ENCODE peak calls at places on chromosome 11, in nine cellular contexts. One of them, this sample, is unnamed.

GRCh38 chr11:64489831-64490441 is 101.1 kb upstream of the SLC22A12 start:
- DNase-seq in CD8-positive, alpha-beta memory T cell: no peak
- DNase-seq in GM23338: peak; percentile 84
- DNase-seq in tibial artery: peak; percentile 26
- DNase-seq in heart right ventricle: peak; percentile 11
- DNase-seq in OCI-LY7: peak; percentile 41
- DNase-seq in ovary: peak; percentile 37
- DNase-seq in pancreas: peak; percentile 47
- DNase-seq in mammary epithelial cell: peak; percentile 27
- DNase-seq in this sample: peak; percentile 57

GRCh38 chr11:16946477-16947282 is 67.5 kb downstream of the PLEKHA7 start:
- DNase-seq in CD8-positive, alpha-beta memory T cell: no peak
- DNase-seq in GM23338: peak; percentile 43
- DNase-seq in tibial artery: no peak
- DNase-seq in heart right ventricle: no peak
- DNase-seq in OCI-LY7: no peak
- DNase-seq in ovary: no peak
- DNase-seq in pancreas: no peak
- DNase-seq in mammary epithelial cell: no peak
- DNase-seq in this sample: no peak

GRCh38 chr11:79160786-79161403 is 279.9 kb downstream of the TENM4 start:
- DNase-seq in CD8-positive, alpha-beta memory T cell: no peak
- DNase-seq in GM23338: peak; percentile 26
- DNase-seq in tibial artery: no peak
- DNase-seq in heart right ventricle: no peak
- DNase-seq in OCI-LY7: no peak
- DNase-seq in ovary: no peak
- DNase-seq in pancreas: no peak
- DNase-seq in mammary epithelial cell: peak; percentile 60
- DNase-seq in this sample: peak; percentile 2

GRCh38 chr11:130427581-130428211 is 713 bp downstream of the ADAMTS8 start:
- DNase-seq in CD8-positive, alpha-beta memory T cell: no peak
- DNase-seq in GM23338: peak; percentile 70
- DNase-seq in tibial artery: no peak
- DNase-seq in heart right ventricle: no peak
- DNase-seq in OCI-LY7: no peak
- DNase-seq in ovary: peak; percentile 37
- DNase-seq in pancreas: no peak
- DNase-seq in mammary epithelial cell: no peak
- DNase-seq in this sample: no peak

GRCh38 chr11:102623998-102624397 is 1.1 kb downstream of the MMP20 start:
- DNase-seq in CD8-positive, alpha-beta memory T cell: no peak
- DNase-seq in GM23338: no peak
- DNase-seq in tibial artery: no peak
- DNase-seq in heart right ventricle: no peak
- DNase-seq in OCI-LY7: no peak
- DNase-seq in ovary: no peak
- DNase-seq in pancreas: no peak
- DNase-seq in mammary epithelial cell: no peak
- DNase-seq in this sample: no peak

GRCh38 chr11:92920295-92920694 is 49.2 kb upstream of the MTNR1B start:
- DNase-seq in CD8-positive, alpha-beta memory T cell: no peak
- DNase-seq in GM23338: no peak
- DNase-seq in tibial artery: no peak
- DNase-seq in heart right ventricle: no peak
- DNase-seq in OCI-LY7: no peak
- DNase-seq in ovary: no peak
- DNase-seq in pancreas: no peak
- DNase-seq in mammary epithelial cell: no peak
- DNase-seq in this sample: no peak

GRCh38 chr11:2558861-2559526 is 114.2 kb downstream of the KCNQ1 start:
- DNase-seq in CD8-positive, alpha-beta memory T cell: peak; percentile 44
- DNase-seq in GM23338: no peak
- DNase-seq in tibial artery: no peak
- DNase-seq in heart right ventricle: no peak
- DNase-seq in OCI-LY7: no peak
- DNase-seq in ovary: no peak
- DNase-seq in pancreas: no peak
- DNase-seq in mammary epithelial cell: no peak
- DNase-seq in this sample: no peak

GRCh38 chr11:57499413-57499982 is 16.0 kb downstream of the SLC43A1 start:
- DNase-seq in CD8-positive, alpha-beta memory T cell: no peak
- DNase-seq in GM23338: peak; percentile 99
- DNase-seq in tibial artery: peak; percentile 98
- DNase-seq in heart right ventricle: peak; percentile 97
- DNase-seq in OCI-LY7: no peak
- DNase-seq in ovary: peak; percentile 99
- DNase-seq in pancreas: peak; percentile 98
- DNase-seq in mammary epithelial cell: peak; percentile 68
- DNase-seq in this sample: peak; percentile 95

GRCh38 chr11:115581871-115582639 is 77.8 kb upstream of the CADM1 start:
- DNase-seq in CD8-positive, alpha-beta memory T cell: no peak
- DNase-seq in GM23338: peak; percentile 58
- DNase-seq in tibial artery: no peak
- DNase-seq in heart right ventricle: no peak
- DNase-seq in OCI-LY7: no peak
- DNase-seq in ovary: no peak
- DNase-seq in pancreas: no peak
- DNase-seq in mammary epithelial cell: peak; percentile 21
- DNase-seq in this sample: peak; percentile 41

GRCh38 chr11:128291835-128292234 is 295.5 kb downstream of the ETS1 start:
- DNase-seq in CD8-positive, alpha-beta memory T cell: peak; percentile 73
- DNase-seq in GM23338: no peak
- DNase-seq in tibial artery: no peak
- DNase-seq in heart right ventricle: no peak
- DNase-seq in OCI-LY7: peak; percentile 32
- DNase-seq in ovary: no peak
- DNase-seq in pancreas: no peak
- DNase-seq in mammary epithelial cell: no peak
- DNase-seq in this sample: no peak

GRCh38 chr11:15216678-15217077 is 102.0 kb downstream of the INSC start:
- DNase-seq in CD8-positive, alpha-beta memory T cell: no peak
- DNase-seq in GM23338: peak; percentile 52
- DNase-seq in tibial artery: no peak
- DNase-seq in heart right ventricle: no peak
- DNase-seq in OCI-LY7: peak; percentile 7
- DNase-seq in ovary: no peak
- DNase-seq in pancreas: no peak
- DNase-seq in mammary epithelial cell: no peak
- DNase-seq in this sample: no peak

GRCh38 chr11:64164392-64165312 is 1.3 kb downstream of the MACROD1 start:
- DNase-seq in CD8-positive, alpha-beta memory T cell: no peak
- DNase-seq in GM23338: peak; percentile 67
- DNase-seq in tibial artery: no peak
- DNase-seq in heart right ventricle: no peak
- DNase-seq in OCI-LY7: no peak
- DNase-seq in ovary: peak; percentile 52
- DNase-seq in pancreas: peak; percentile 60
- DNase-seq in mammary epithelial cell: no peak
- DNase-seq in this sample: peak; percentile 64

GRCh38 chr11:65134240-65134951 is at the start of gene SYVN1:
- DNase-seq in CD8-positive, alpha-beta memory T cell: peak; percentile 94
- DNase-seq in GM23338: peak; percentile 90
- DNase-seq in tibial artery: peak; percentile 90
- DNase-seq in heart right ventricle: peak; percentile 92
- DNase-seq in OCI-LY7: peak; percentile 94
- DNase-seq in ovary: peak; percentile 93
- DNase-seq in pancreas: peak; percentile 91
- DNase-seq in mammary epithelial cell: peak; percentile 87
- DNase-seq in this sample: peak; percentile 90

GRCh38 chr11:2724653-2725366 is 25.0 kb upstream of the KCNQ1OT1 start:
- DNase-seq in CD8-positive, alpha-beta memory T cell: no peak
- DNase-seq in GM23338: no peak
- DNase-seq in tibial artery: no peak
- DNase-seq in heart right ventricle: no peak
- DNase-seq in OCI-LY7: no peak
- DNase-seq in ovary: no peak
- DNase-seq in pancreas: no peak
- DNase-seq in mammary epithelial cell: no peak
- DNase-seq in this sample: no peak

GRCh38 chr11:69475141-69475865 is 6.2 kb upstream of the LINC01488 start:
- DNase-seq in CD8-positive, alpha-beta memory T cell: no peak
- DNase-seq in GM23338: no peak
- DNase-seq in tibial artery: no peak
- DNase-seq in heart right ventricle: no peak
- DNase-seq in OCI-LY7: no peak
- DNase-seq in ovary: no peak
- DNase-seq in pancreas: no peak
- DNase-seq in mammary epithelial cell: no peak
- DNase-seq in this sample: no peak

GRCh38 chr11:47413908-47414684 is 5.7 kb downstream of the SLC39A13 start:
- DNase-seq in CD8-positive, alpha-beta memory T cell: no peak
- DNase-seq in GM23338: no peak
- DNase-seq in tibial artery: no peak
- DNase-seq in heart right ventricle: peak; percentile 54
- DNase-seq in OCI-LY7: no peak
- DNase-seq in ovary: peak; percentile 54
- DNase-seq in pancreas: no peak
- DNase-seq in mammary epithelial cell: no peak
- DNase-seq in this sample: peak; percentile 90

GRCh38 chr11:47413351-47413750 is 5.0 kb downstream of the SLC39A13 start:
- DNase-seq in CD8-positive, alpha-beta memory T cell: no peak
- DNase-seq in GM23338: no peak
- DNase-seq in tibial artery: no peak
- DNase-seq in heart right ventricle: no peak
- DNase-seq in OCI-LY7: no peak
- DNase-seq in ovary: no peak
- DNase-seq in pancreas: no peak
- DNase-seq in mammary epithelial cell: no peak
- DNase-seq in this sample: no peak

GRCh38 chr11:47415949-47416472 is 7.6 kb downstream of the SLC39A13 start:
- DNase-seq in CD8-positive, alpha-beta memory T cell: no peak
- DNase-seq in GM23338: peak; percentile 43
- DNase-seq in tibial artery: peak; percentile 86
- DNase-seq in heart right ventricle: peak; percentile 86
- DNase-seq in OCI-LY7: no peak
- DNase-seq in ovary: peak; percentile 87
- DNase-seq in pancreas: peak; percentile 70
- DNase-seq in mammary epithelial cell: peak; percentile 87
- DNase-seq in this sample: peak; percentile 99

GRCh38 chr11:47415091-47415854 is 6.9 kb downstream of the SLC39A13 start:
- DNase-seq in CD8-positive, alpha-beta memory T cell: no peak
- DNase-seq in GM23338: no peak
- DNase-seq in tibial artery: no peak
- DNase-seq in heart right ventricle: no peak
- DNase-seq in OCI-LY7: no peak
- DNase-seq in ovary: peak; percentile 36
- DNase-seq in pancreas: no peak
- DNase-seq in mammary epithelial cell: no peak
- DNase-seq in this sample: no peak

DNA sequence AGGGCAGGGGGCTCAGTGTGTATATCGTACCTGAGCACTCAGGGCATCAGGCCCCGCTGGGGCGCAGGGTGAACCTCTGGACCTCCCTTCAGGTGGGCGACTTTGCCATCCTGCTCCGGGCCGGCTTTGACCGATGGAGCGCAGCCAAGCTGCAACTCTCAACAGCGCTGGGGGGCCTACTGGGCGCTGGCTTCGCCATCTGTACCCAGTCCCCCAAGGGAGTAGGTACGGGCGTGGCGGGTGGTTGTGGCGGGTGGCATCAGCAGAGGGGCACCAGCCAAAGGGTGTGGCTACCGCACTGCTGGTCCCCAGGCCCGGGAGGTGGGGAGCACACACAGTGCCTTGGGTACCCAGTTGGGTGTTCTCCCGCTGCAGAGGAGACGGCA is 6.3 kb downstream of the SLC39A13 start:
- DNase-seq in CD8-positive, alpha-beta memory T cell: no peak
- DNase-seq in GM23338: no peak
- DNase-seq in tibial artery: no peak
- DNase-seq in heart right ventricle: no peak
- DNase-seq in OCI-LY7: no peak
- DNase-seq in ovary: no peak
- DNase-seq in pancreas: no peak
- DNase-seq in mammary epithelial cell: no peak
- DNase-seq in this sample: no peak
- H3K36me3 ChIP-seq in CD8-positive, alpha-beta memory T cell: peaks cover 21% of the 10 kb centered on the region
- H3K36me3 ChIP-seq in GM23338: peaks cover 6% of the 10 kb centered on the region
- H3K36me3 ChIP-seq in tibial artery: peaks cover 32% of the 10 kb centered on the region
- H3K36me3 ChIP-seq in heart right ventricle: peaks cover 78% of the 10 kb centered on the region
- H3K36me3 ChIP-seq in OCI-LY7: peaks cover 53% of the 10 kb centered on the region
- H3K36me3 ChIP-seq in ovary: no peaks in the 10 kb centered on the region
- H3K36me3 ChIP-seq in pancreas: no peaks in the 10 kb centered on the region
- H3K36me3 ChIP-seq in mammary epithelial cell: peaks cover 8% of the 10 kb centered on the region
- H3K36me3 ChIP-seq in this sample: peaks cover 82% of the 10 kb centered on the region

DNA sequence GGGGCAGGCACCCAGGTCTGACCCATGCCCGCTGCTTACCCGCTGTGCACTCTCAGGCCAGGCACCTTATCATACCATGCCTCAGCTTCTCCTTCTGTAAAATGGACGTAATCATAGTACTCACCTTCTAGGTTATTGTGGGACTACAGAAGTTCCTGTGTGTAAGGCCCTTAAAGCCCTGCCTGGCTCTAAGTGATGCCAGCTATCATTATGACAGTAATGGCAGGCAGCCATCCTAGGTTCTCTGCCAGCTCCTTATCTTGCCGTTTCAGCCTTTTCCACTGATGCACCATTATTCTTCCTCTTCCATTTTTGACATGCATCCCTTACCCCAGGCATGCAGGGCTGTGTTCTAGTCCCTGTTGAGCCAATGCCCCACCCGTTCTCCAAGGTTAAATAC is 57.9 kb downstream of the DBX1 start:
- DNase-seq in CD8-positive, alpha-beta memory T cell: no peak
- DNase-seq in GM23338: no peak
- DNase-seq in tibial artery: no peak
- DNase-seq in heart right ventricle: peak; percentile 29
- DNase-seq in OCI-LY7: no peak
- DNase-seq in ovary: no peak
- DNase-seq in pancreas: no peak
- DNase-seq in mammary epithelial cell: no peak
- DNase-seq in this sample: no peak
- H3K36me3 ChIP-seq in CD8-positive, alpha-beta memory T cell: no peaks in the 10 kb centered on the region
- H3K36me3 ChIP-seq in GM23338: peaks cover 24% of the 10 kb centered on the region
- H3K36me3 ChIP-seq in tibial artery: peaks cover 70% of the 10 kb centered on the region
- H3K36me3 ChIP-seq in heart right ventricle: peaks cover 78% of the 10 kb centered on the region
- H3K36me3 ChIP-seq in OCI-LY7: no peaks in the 10 kb centered on the region
- H3K36me3 ChIP-seq in ovary: no peaks in the 10 kb centered on the region
- H3K36me3 ChIP-seq in pancreas: no peaks in the 10 kb centered on the region
- H3K36me3 ChIP-seq in mammary epithelial cell: peaks cover 15% of the 10 kb centered on the region
- H3K36me3 ChIP-seq in this sample: peaks cover 79% of the 10 kb centered on the region

GRCh38 chr11:91310085-91310484 is 914.5 kb upstream of the FAT3 start:
- DNase-seq in CD8-positive, alpha-beta memory T cell: no peak
- DNase-seq in GM23338: no peak
- DNase-seq in tibial artery: no peak
- DNase-seq in heart right ventricle: no peak
- DNase-seq in OCI-LY7: no peak
- DNase-seq in ovary: no peak
- DNase-seq in pancreas: no peak
- DNase-seq in mammary epithelial cell: no peak
- DNase-seq in this sample: no peak
- H3K36me3 ChIP-seq in CD8-positive, alpha-beta memory T cell: no peaks in the 10 kb centered on the region
- H3K36me3 ChIP-seq in GM23338: no peaks in the 10 kb centered on the region
- H3K36me3 ChIP-seq in tibial artery: no peaks in the 10 kb centered on the region
- H3K36me3 ChIP-seq in heart right ventricle: no peaks in the 10 kb centered on the region
- H3K36me3 ChIP-seq in OCI-LY7: no peaks in the 10 kb centered on the region
- H3K36me3 ChIP-seq in ovary: no peaks in the 10 kb centered on the region
- H3K36me3 ChIP-seq in pancreas: no peaks in the 10 kb centered on the region
- H3K36me3 ChIP-seq in mammary epithelial cell: no peaks in the 10 kb centered on the region
- H3K36me3 ChIP-seq in this sample: no peaks in the 10 kb centered on the region

DNA sequence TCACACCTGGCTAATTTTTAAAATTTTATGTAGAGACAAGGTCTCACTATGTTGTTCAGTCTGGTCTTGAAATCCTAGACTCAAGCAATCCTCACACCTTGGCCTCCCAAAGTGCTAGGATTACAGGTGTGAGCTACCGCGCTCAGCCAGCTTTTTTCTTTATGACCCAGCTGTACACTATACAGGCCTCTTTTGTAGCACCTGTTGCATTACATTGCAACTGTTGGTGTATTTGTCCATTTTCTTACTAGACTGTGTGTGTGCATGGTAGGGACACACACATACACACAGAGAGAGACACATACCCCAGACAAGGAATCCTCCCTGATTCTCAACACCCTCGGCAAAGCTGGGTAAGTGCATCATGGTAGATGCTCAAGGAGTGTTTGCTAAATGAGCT is 61.7 kb downstream of the NAV2 start:
- DNase-seq in CD8-positive, alpha-beta memory T cell: no peak
- DNase-seq in GM23338: no peak
- DNase-seq in tibial artery: no peak
- DNase-seq in heart right ventricle: no peak
- DNase-seq in OCI-LY7: no peak
- DNase-seq in ovary: no peak
- DNase-seq in pancreas: no peak
- DNase-seq in mammary epithelial cell: no peak
- DNase-seq in this sample: no peak
- H3K36me3 ChIP-seq in CD8-positive, alpha-beta memory T cell: no peaks in the 10 kb centered on the region
- H3K36me3 ChIP-seq in GM23338: no peaks in the 10 kb centered on the region
- H3K36me3 ChIP-seq in tibial artery: no peaks in the 10 kb centered on the region
- H3K36me3 ChIP-seq in heart right ventricle: no peaks in the 10 kb centered on the region
- H3K36me3 ChIP-seq in OCI-LY7: no peaks in the 10 kb centered on the region
- H3K36me3 ChIP-seq in ovary: no peaks in the 10 kb centered on the region
- H3K36me3 ChIP-seq in pancreas: no peaks in the 10 kb centered on the region
- H3K36me3 ChIP-seq in mammary epithelial cell: no peaks in the 10 kb centered on the region
- H3K36me3 ChIP-seq in this sample: peaks cover 53% of the 10 kb centered on the region